ENCODE peak calls at places on chromosomes 5 and 9, in eight cellular contexts. One of them, this sample, is unnamed.

GRCh38 chr5:75049581-75050274 is 2.6 kb downstream of the GCNT4 start:
- DNase-seq in spleen: peak; percentile 74
- DNase-seq in cardiac fibroblast: peak; percentile 66
- DNase-seq in stimulated activated CD8-positive, alpha-beta memory T cell treated with anti-CD3 and anti-CD28 coated beads, Interleukin-15, amount 100 ng/mL, for 24 hours: no peak
- DNase-seq in germinal center: peak; percentile 46
- DNase-seq in T-helper 2 cell: peak; percentile 46
- DNase-seq in anterior cingulate cortex: no peak
- DNase-seq in KG1: peak; percentile 66
- DNase-seq in this sample: no peak

GRCh38 chr5:140131967-140132409 is 6.3 kb downstream of the IGIP start:
- DNase-seq in spleen: no peak
- DNase-seq in cardiac fibroblast: peak; percentile 83
- DNase-seq in stimulated activated CD8-positive, alpha-beta memory T cell treated with anti-CD3 and anti-CD28 coated beads, Interleukin-15, amount 100 ng/mL, for 24 hours: no peak
- DNase-seq in germinal center: no peak
- DNase-seq in T-helper 2 cell: no peak
- DNase-seq in anterior cingulate cortex: no peak
- DNase-seq in KG1: no peak
- DNase-seq in this sample: no peak

GRCh38 chr5:11013793-11014192 is 252.8 kb upstream of the DAP start:
- DNase-seq in spleen: no peak
- DNase-seq in cardiac fibroblast: no peak
- DNase-seq in stimulated activated CD8-positive, alpha-beta memory T cell treated with anti-CD3 and anti-CD28 coated beads, Interleukin-15, amount 100 ng/mL, for 24 hours: no peak
- DNase-seq in germinal center: no peak
- DNase-seq in T-helper 2 cell: no peak
- DNase-seq in anterior cingulate cortex: no peak
- DNase-seq in KG1: no peak
- DNase-seq in this sample: no peak

GRCh38 chr5:55180016-55180415 is 7.0 kb upstream of the CDC20B start:
- DNase-seq in spleen: no peak
- DNase-seq in cardiac fibroblast: no peak
- DNase-seq in stimulated activated CD8-positive, alpha-beta memory T cell treated with anti-CD3 and anti-CD28 coated beads, Interleukin-15, amount 100 ng/mL, for 24 hours: no peak
- DNase-seq in germinal center: no peak
- DNase-seq in T-helper 2 cell: no peak
- DNase-seq in anterior cingulate cortex: no peak
- DNase-seq in KG1: no peak
- DNase-seq in this sample: no peak

GRCh38 chr5:32217886-32218396 is 43.8 kb upstream of the GOLPH3 start:
- DNase-seq in spleen: no peak
- DNase-seq in cardiac fibroblast: peak; percentile 44
- DNase-seq in stimulated activated CD8-positive, alpha-beta memory T cell treated with anti-CD3 and anti-CD28 coated beads, Interleukin-15, amount 100 ng/mL, for 24 hours: no peak
- DNase-seq in germinal center: no peak
- DNase-seq in T-helper 2 cell: no peak
- DNase-seq in anterior cingulate cortex: no peak
- DNase-seq in KG1: peak; percentile 31
- DNase-seq in this sample: peak; percentile 84

GRCh38 chr9:78620303-78620702 is 323.4 kb downstream of the PSAT1 start:
- DNase-seq in spleen: no peak
- DNase-seq in cardiac fibroblast: no peak
- DNase-seq in stimulated activated CD8-positive, alpha-beta memory T cell treated with anti-CD3 and anti-CD28 coated beads, Interleukin-15, amount 100 ng/mL, for 24 hours: no peak
- DNase-seq in germinal center: no peak
- DNase-seq in T-helper 2 cell: no peak
- DNase-seq in anterior cingulate cortex: no peak
- DNase-seq in KG1: no peak
- DNase-seq in this sample: no peak

GRCh38 chr9:70315389-70315788 is 56.6 kb downstream of the SMC5 start:
- DNase-seq in spleen: no peak
- DNase-seq in cardiac fibroblast: peak; percentile 8
- DNase-seq in stimulated activated CD8-positive, alpha-beta memory T cell treated with anti-CD3 and anti-CD28 coated beads, Interleukin-15, amount 100 ng/mL, for 24 hours: no peak
- DNase-seq in germinal center: no peak
- DNase-seq in T-helper 2 cell: no peak
- DNase-seq in anterior cingulate cortex: no peak
- DNase-seq in KG1: no peak
- DNase-seq in this sample: no peak

GRCh38 chr5:60196382-60197113 is 303.0 kb upstream of the PDE4D start:
- DNase-seq in spleen: no peak
- DNase-seq in cardiac fibroblast: peak; percentile 85
- DNase-seq in stimulated activated CD8-positive, alpha-beta memory T cell treated with anti-CD3 and anti-CD28 coated beads, Interleukin-15, amount 100 ng/mL, for 24 hours: no peak
- DNase-seq in germinal center: no peak
- DNase-seq in T-helper 2 cell: no peak
- DNase-seq in anterior cingulate cortex: no peak
- DNase-seq in KG1: no peak
- DNase-seq in this sample: peak; percentile 78

GRCh38 chr9:136014147-136014927 is 53.2 kb upstream of the UBAC1 start:
- DNase-seq in spleen: peak; percentile 30
- DNase-seq in cardiac fibroblast: no peak
- DNase-seq in stimulated activated CD8-positive, alpha-beta memory T cell treated with anti-CD3 and anti-CD28 coated beads, Interleukin-15, amount 100 ng/mL, for 24 hours: no peak
- DNase-seq in germinal center: no peak
- DNase-seq in T-helper 2 cell: no peak
- DNase-seq in anterior cingulate cortex: no peak
- DNase-seq in KG1: no peak
- DNase-seq in this sample: peak; percentile 53

GRCh38 chr5:77367733-77368132 is 124.4 kb downstream of the WDR41 start:
- DNase-seq in spleen: no peak
- DNase-seq in cardiac fibroblast: no peak
- DNase-seq in stimulated activated CD8-positive, alpha-beta memory T cell treated with anti-CD3 and anti-CD28 coated beads, Interleukin-15, amount 100 ng/mL, for 24 hours: no peak
- DNase-seq in germinal center: no peak
- DNase-seq in T-helper 2 cell: no peak
- DNase-seq in anterior cingulate cortex: no peak
- DNase-seq in KG1: no peak
- DNase-seq in this sample: no peak

GRCh38 chr9:21976334-21976875 is 17.8 kb downstream of the CDKN2A start:
- DNase-seq in spleen: no peak
- DNase-seq in cardiac fibroblast: no peak
- DNase-seq in stimulated activated CD8-positive, alpha-beta memory T cell treated with anti-CD3 and anti-CD28 coated beads, Interleukin-15, amount 100 ng/mL, for 24 hours: no peak
- DNase-seq in germinal center: no peak
- DNase-seq in T-helper 2 cell: no peak
- DNase-seq in anterior cingulate cortex: no peak
- DNase-seq in KG1: no peak
- DNase-seq in this sample: no peak

GRCh38 chr5:75040973-75041372 is 11.4 kb downstream of the GCNT4 start:
- DNase-seq in spleen: no peak
- DNase-seq in cardiac fibroblast: peak; percentile 79
- DNase-seq in stimulated activated CD8-positive, alpha-beta memory T cell treated with anti-CD3 and anti-CD28 coated beads, Interleukin-15, amount 100 ng/mL, for 24 hours: no peak
- DNase-seq in germinal center: no peak
- DNase-seq in T-helper 2 cell: no peak
- DNase-seq in anterior cingulate cortex: no peak
- DNase-seq in KG1: no peak
- DNase-seq in this sample: no peak

GRCh38 chr5:37090123-37090726 is 159.0 kb downstream of the CPLANE1 start:
- DNase-seq in spleen: no peak
- DNase-seq in cardiac fibroblast: no peak
- DNase-seq in stimulated activated CD8-positive, alpha-beta memory T cell treated with anti-CD3 and anti-CD28 coated beads, Interleukin-15, amount 100 ng/mL, for 24 hours: no peak
- DNase-seq in germinal center: no peak
- DNase-seq in T-helper 2 cell: no peak
- DNase-seq in anterior cingulate cortex: no peak
- DNase-seq in KG1: no peak
- DNase-seq in this sample: no peak

GRCh38 chr5:151868451-151868850 is 56.2 kb downstream of the GLRA1 start:
- DNase-seq in spleen: no peak
- DNase-seq in cardiac fibroblast: no peak
- DNase-seq in stimulated activated CD8-positive, alpha-beta memory T cell treated with anti-CD3 and anti-CD28 coated beads, Interleukin-15, amount 100 ng/mL, for 24 hours: no peak
- DNase-seq in germinal center: no peak
- DNase-seq in T-helper 2 cell: peak; percentile 59
- DNase-seq in anterior cingulate cortex: no peak
- DNase-seq in KG1: no peak
- DNase-seq in this sample: no peak

GRCh38 chr5:134555889-134556311 is 30.4 kb downstream of the JADE2 start:
- DNase-seq in spleen: peak; percentile 92
- DNase-seq in cardiac fibroblast: peak; percentile 88
- DNase-seq in stimulated activated CD8-positive, alpha-beta memory T cell treated with anti-CD3 and anti-CD28 coated beads, Interleukin-15, amount 100 ng/mL, for 24 hours: peak; percentile 50
- DNase-seq in germinal center: peak; percentile 62
- DNase-seq in T-helper 2 cell: peak; percentile 77
- DNase-seq in anterior cingulate cortex: no peak
- DNase-seq in KG1: no peak
- DNase-seq in this sample: peak; percentile 80